ENCODE peak calls at places on chromosomes 16 and 17, in seven cellular contexts. One of them, this sample, is unnamed.

GRCh38 chr16:10123141-10123540 is 59.1 kb downstream of the GRIN2A start:
- ATAC-seq in Right ventricle myocardium superior: no peak
- ATAC-seq in stimulated activated naive CD8-positive, alpha-beta T cell treated with anti-CD3 and anti-CD28 coated beads, Interleukin-15, Interleukin-2, amounts not matched to agents 100 U/mL and 50 U/mL, for 24 hours: no peak
- ATAC-seq in A549: no peak
- ATAC-seq in left cardiac atrium: no peak
- ATAC-seq in activated naive CD4-positive, alpha-beta T cell treated with anti-CD3 and anti-CD28 coated beads, Interleukin-2, amount 50 U/mL, for 72 hours: no peak
- ATAC-seq in heart right ventricle: no peak
- ATAC-seq in this sample: no peak

GRCh38 chr16:82660078-82660645 is 33.4 kb downstream of the CDH13 start:
- ATAC-seq in activated naive CD4-positive, alpha-beta T cell treated with anti-CD3 and anti-CD28 coated beads, Interleukin-2, amount 50 U/mL, for 72 hours: peak
- ATAC-seq in Right ventricle myocardium superior: no peak
- ATAC-seq in stimulated activated naive CD8-positive, alpha-beta T cell treated with anti-CD3 and anti-CD28 coated beads, Interleukin-15, Interleukin-2, amounts not matched to agents 100 U/mL and 50 U/mL, for 24 hours: no peak
- ATAC-seq in heart right ventricle: no peak
- ATAC-seq in left cardiac atrium: no peak
- ATAC-seq in A549: no peak
- ATAC-seq in this sample: peak

GRCh38 chr16:4744758-4745569 is 10.6 kb downstream of the DNAAF8 start:
- ATAC-seq in activated naive CD4-positive, alpha-beta T cell treated with anti-CD3 and anti-CD28 coated beads, Interleukin-2, amount 50 U/mL, for 72 hours: no peak
- ATAC-seq in A549: peak
- ATAC-seq in heart right ventricle: no peak
- ATAC-seq in left cardiac atrium: no peak
- ATAC-seq in Right ventricle myocardium superior: no peak
- ATAC-seq in stimulated activated naive CD8-positive, alpha-beta T cell treated with anti-CD3 and anti-CD28 coated beads, Interleukin-15, Interleukin-2, amounts not matched to agents 100 U/mL and 50 U/mL, for 24 hours: no peak
- ATAC-seq in this sample: no peak

GRCh38 chr16:53991181-53992056 is 287.5 kb downstream of the FTO start:
- ATAC-seq in Right ventricle myocardium superior: peak
- ATAC-seq in A549: no peak
- ATAC-seq in left cardiac atrium: peak
- ATAC-seq in stimulated activated naive CD8-positive, alpha-beta T cell treated with anti-CD3 and anti-CD28 coated beads, Interleukin-15, Interleukin-2, amounts not matched to agents 100 U/mL and 50 U/mL, for 24 hours: no peak
- ATAC-seq in heart right ventricle: no peak
- ATAC-seq in activated naive CD4-positive, alpha-beta T cell treated with anti-CD3 and anti-CD28 coated beads, Interleukin-2, amount 50 U/mL, for 72 hours: no peak
- ATAC-seq in this sample: no peak

GRCh38 chr16:50316102-50316847 is 49.9 kb downstream of the ADCY7 start:
- ATAC-seq in activated naive CD4-positive, alpha-beta T cell treated with anti-CD3 and anti-CD28 coated beads, Interleukin-2, amount 50 U/mL, for 72 hours: no peak
- ATAC-seq in Right ventricle myocardium superior: no peak
- ATAC-seq in left cardiac atrium: no peak
- ATAC-seq in heart right ventricle: no peak
- ATAC-seq in A549: no peak
- ATAC-seq in stimulated activated naive CD8-positive, alpha-beta T cell treated with anti-CD3 and anti-CD28 coated beads, Interleukin-15, Interleukin-2, amounts not matched to agents 100 U/mL and 50 U/mL, for 24 hours: no peak
- ATAC-seq in this sample: peak

GRCh38 chr16:82011199-82011641 is at the start of gene SDR42E1:
- ATAC-seq in activated naive CD4-positive, alpha-beta T cell treated with anti-CD3 and anti-CD28 coated beads, Interleukin-2, amount 50 U/mL, for 72 hours: peak
- ATAC-seq in A549: peak
- ATAC-seq in stimulated activated naive CD8-positive, alpha-beta T cell treated with anti-CD3 and anti-CD28 coated beads, Interleukin-15, Interleukin-2, amounts not matched to agents 100 U/mL and 50 U/mL, for 24 hours: peak
- ATAC-seq in heart right ventricle: no peak
- ATAC-seq in left cardiac atrium: peak
- ATAC-seq in Right ventricle myocardium superior: peak
- ATAC-seq in this sample: peak

GRCh38 chr17:3447625-3448024 is 14.0 kb upstream of the OR1E2 start:
- ATAC-seq in left cardiac atrium: no peak
- ATAC-seq in heart right ventricle: no peak
- ATAC-seq in activated naive CD4-positive, alpha-beta T cell treated with anti-CD3 and anti-CD28 coated beads, Interleukin-2, amount 50 U/mL, for 72 hours: no peak
- ATAC-seq in A549: peak
- ATAC-seq in stimulated activated naive CD8-positive, alpha-beta T cell treated with anti-CD3 and anti-CD28 coated beads, Interleukin-15, Interleukin-2, amounts not matched to agents 100 U/mL and 50 U/mL, for 24 hours: no peak
- ATAC-seq in Right ventricle myocardium superior: no peak
- ATAC-seq in this sample: peak

GRCh38 chr16:57797526-57798266 is 4.6 kb downstream of the KIFC3 start:
- ATAC-seq in heart right ventricle: no peak
- ATAC-seq in A549: peak
- ATAC-seq in Right ventricle myocardium superior: peak
- ATAC-seq in stimulated activated naive CD8-positive, alpha-beta T cell treated with anti-CD3 and anti-CD28 coated beads, Interleukin-15, Interleukin-2, amounts not matched to agents 100 U/mL and 50 U/mL, for 24 hours: no peak
- ATAC-seq in left cardiac atrium: peak
- ATAC-seq in activated naive CD4-positive, alpha-beta T cell treated with anti-CD3 and anti-CD28 coated beads, Interleukin-2, amount 50 U/mL, for 72 hours: no peak
- ATAC-seq in this sample: no peak

GRCh38 chr17:39699818-39700147 is at the start of gene ERBB2:
- ATAC-seq in A549: peak
- ATAC-seq in activated naive CD4-positive, alpha-beta T cell treated with anti-CD3 and anti-CD28 coated beads, Interleukin-2, amount 50 U/mL, for 72 hours: no peak
- ATAC-seq in heart right ventricle: peak
- ATAC-seq in left cardiac atrium: peak
- ATAC-seq in stimulated activated naive CD8-positive, alpha-beta T cell treated with anti-CD3 and anti-CD28 coated beads, Interleukin-15, Interleukin-2, amounts not matched to agents 100 U/mL and 50 U/mL, for 24 hours: no peak
- ATAC-seq in Right ventricle myocardium superior: peak
- ATAC-seq in this sample: no peak

GRCh38 chr17:37064956-37065355 is 116.2 kb downstream of the AATF start:
- ATAC-seq in heart right ventricle: no peak
- ATAC-seq in stimulated activated naive CD8-positive, alpha-beta T cell treated with anti-CD3 and anti-CD28 coated beads, Interleukin-15, Interleukin-2, amounts not matched to agents 100 U/mL and 50 U/mL, for 24 hours: no peak
- ATAC-seq in Right ventricle myocardium superior: no peak
- ATAC-seq in activated naive CD4-positive, alpha-beta T cell treated with anti-CD3 and anti-CD28 coated beads, Interleukin-2, amount 50 U/mL, for 72 hours: no peak
- ATAC-seq in left cardiac atrium: no peak
- ATAC-seq in A549: no peak
- ATAC-seq in this sample: no peak

GRCh38 chr16:31113420-31114124 is 3.9 kb upstream of the KAT8 start:
- ATAC-seq in left cardiac atrium: no peak
- ATAC-seq in activated naive CD4-positive, alpha-beta T cell treated with anti-CD3 and anti-CD28 coated beads, Interleukin-2, amount 50 U/mL, for 72 hours: no peak
- ATAC-seq in Right ventricle myocardium superior: no peak
- ATAC-seq in stimulated activated naive CD8-positive, alpha-beta T cell treated with anti-CD3 and anti-CD28 coated beads, Interleukin-15, Interleukin-2, amounts not matched to agents 100 U/mL and 50 U/mL, for 24 hours: no peak
- ATAC-seq in A549: no peak
- ATAC-seq in heart right ventricle: no peak
- ATAC-seq in this sample: no peak

GRCh38 chr16:70725024-70725911 is 39.4 kb upstream of the MTSS2 start:
- ATAC-seq in heart right ventricle: peak
- ATAC-seq in A549: no peak
- ATAC-seq in left cardiac atrium: peak
- ATAC-seq in activated naive CD4-positive, alpha-beta T cell treated with anti-CD3 and anti-CD28 coated beads, Interleukin-2, amount 50 U/mL, for 72 hours: no peak
- ATAC-seq in Right ventricle myocardium superior: peak
- ATAC-seq in stimulated activated naive CD8-positive, alpha-beta T cell treated with anti-CD3 and anti-CD28 coated beads, Interleukin-15, Interleukin-2, amounts not matched to agents 100 U/mL and 50 U/mL, for 24 hours: no peak
- ATAC-seq in this sample: no peak

GRCh38 chr16:77297996-77298637 is 98.9 kb downstream of the SYCE1L start:
- ATAC-seq in left cardiac atrium: peak
- ATAC-seq in Right ventricle myocardium superior: no peak
- ATAC-seq in heart right ventricle: no peak
- ATAC-seq in activated naive CD4-positive, alpha-beta T cell treated with anti-CD3 and anti-CD28 coated beads, Interleukin-2, amount 50 U/mL, for 72 hours: no peak
- ATAC-seq in stimulated activated naive CD8-positive, alpha-beta T cell treated with anti-CD3 and anti-CD28 coated beads, Interleukin-15, Interleukin-2, amounts not matched to agents 100 U/mL and 50 U/mL, for 24 hours: no peak
- ATAC-seq in A549: peak
- ATAC-seq in this sample: no peak

GRCh38 chr17:45785373-45786193 is 1.5 kb downstream of the CRHR1 start:
- ATAC-seq in stimulated activated naive CD8-positive, alpha-beta T cell treated with anti-CD3 and anti-CD28 coated beads, Interleukin-15, Interleukin-2, amounts not matched to agents 100 U/mL and 50 U/mL, for 24 hours: no peak
- ATAC-seq in Right ventricle myocardium superior: no peak
- ATAC-seq in left cardiac atrium: no peak
- ATAC-seq in heart right ventricle: peak
- ATAC-seq in activated naive CD4-positive, alpha-beta T cell treated with anti-CD3 and anti-CD28 coated beads, Interleukin-2, amount 50 U/mL, for 72 hours: no peak
- ATAC-seq in A549: no peak
- ATAC-seq in this sample: no peak

GRCh38 chr17:63395075-63395815 is 50.9 kb downstream of the CYB561 start:
- ATAC-seq in stimulated activated naive CD8-positive, alpha-beta T cell treated with anti-CD3 and anti-CD28 coated beads, Interleukin-15, Interleukin-2, amounts not matched to agents 100 U/mL and 50 U/mL, for 24 hours: no peak
- ATAC-seq in heart right ventricle: peak
- ATAC-seq in activated naive CD4-positive, alpha-beta T cell treated with anti-CD3 and anti-CD28 coated beads, Interleukin-2, amount 50 U/mL, for 72 hours: no peak
- ATAC-seq in Right ventricle myocardium superior: peak
- ATAC-seq in left cardiac atrium: peak
- ATAC-seq in A549: no peak
- ATAC-seq in this sample: peak